ENCODE peak calls at places on chromosomes 16 and 17, in seven cellular contexts. One of them, this sample, is unnamed.

GRCh38 chr17:36936455-36936934 is 780 bp upstream of the LHX1 start:
- DNase-seq in T-helper 17 cell: no peak
- DNase-seq in GM19239: no peak
- DNase-seq in foreskin fibroblast: no peak
- DNase-seq in G401: peak
- DNase-seq in NCI-H2171: no peak
- DNase-seq in caudate nucleus: no peak
- DNase-seq in this sample: no peak

GRCh38 chr16:85568519-85568918 is 44.6 kb upstream of the GSE1 start:
- DNase-seq in T-helper 17 cell: no peak
- DNase-seq in GM19239: no peak
- DNase-seq in foreskin fibroblast: no peak
- DNase-seq in G401: no peak
- DNase-seq in NCI-H2171: no peak
- DNase-seq in caudate nucleus: no peak
- DNase-seq in this sample: no peak

GRCh38 chr17:4162775-4163498 is 19.9 kb downstream of the CYB5D2 start:
- DNase-seq in T-helper 17 cell: no peak
- DNase-seq in GM19239: no peak
- DNase-seq in foreskin fibroblast: no peak
- DNase-seq in G401: no peak
- DNase-seq in NCI-H2171: no peak
- DNase-seq in caudate nucleus: no peak
- DNase-seq in this sample: no peak

GRCh38 chr17:50129946-50130777 is at the start of gene SAMD14:
- DNase-seq in T-helper 17 cell: peak
- DNase-seq in GM19239: no peak
- DNase-seq in foreskin fibroblast: peak
- DNase-seq in G401: peak
- DNase-seq in NCI-H2171: peak
- DNase-seq in caudate nucleus: no peak
- DNase-seq in this sample: no peak

GRCh38 chr16:17412221-17412620 is 58.5 kb downstream of the XYLT1 start:
- DNase-seq in T-helper 17 cell: no peak
- DNase-seq in GM19239: no peak
- DNase-seq in foreskin fibroblast: no peak
- DNase-seq in G401: no peak
- DNase-seq in NCI-H2171: no peak
- DNase-seq in caudate nucleus: no peak
- DNase-seq in this sample: no peak

GRCh38 chr16:30567160-30567990 is 4.1 kb downstream of the ZNF688 start:
- DNase-seq in T-helper 17 cell: peak
- DNase-seq in GM19239: no peak
- DNase-seq in foreskin fibroblast: no peak
- DNase-seq in G401: no peak
- DNase-seq in NCI-H2171: no peak
- DNase-seq in caudate nucleus: peak
- DNase-seq in this sample: no peak

GRCh38 chr16:3115011-3115410 is 2.6 kb downstream of the ZNF205 start:
- DNase-seq in T-helper 17 cell: no peak
- DNase-seq in GM19239: no peak
- DNase-seq in foreskin fibroblast: no peak
- DNase-seq in G401: no peak
- DNase-seq in NCI-H2171: no peak
- DNase-seq in caudate nucleus: no peak
- DNase-seq in this sample: no peak

GRCh38 chr16:85337910-85338637 is 225.8 kb upstream of the CIBAR2 start:
- DNase-seq in T-helper 17 cell: no peak
- DNase-seq in GM19239: no peak
- DNase-seq in foreskin fibroblast: no peak
- DNase-seq in G401: no peak
- DNase-seq in NCI-H2171: no peak
- DNase-seq in caudate nucleus: no peak
- DNase-seq in this sample: no peak

GRCh38 chr17:71966459-71967313 is 154.1 kb upstream of the SOX9 start:
- DNase-seq in T-helper 17 cell: no peak
- DNase-seq in GM19239: no peak
- DNase-seq in foreskin fibroblast: no peak
- DNase-seq in G401: no peak
- DNase-seq in NCI-H2171: no peak
- DNase-seq in caudate nucleus: no peak
- DNase-seq in this sample: no peak

GRCh38 chr17:57601328-57601727 is 143.8 kb downstream of the CCDC182 start:
- DNase-seq in T-helper 17 cell: no peak
- DNase-seq in GM19239: no peak
- DNase-seq in foreskin fibroblast: no peak
- DNase-seq in G401: no peak
- DNase-seq in NCI-H2171: no peak
- DNase-seq in caudate nucleus: no peak
- DNase-seq in this sample: no peak

GRCh38 chr16:46673320-46674013 is 15.5 kb downstream of the VPS35 start:
- DNase-seq in T-helper 17 cell: no peak
- DNase-seq in GM19239: no peak
- DNase-seq in foreskin fibroblast: no peak
- DNase-seq in G401: peak
- DNase-seq in NCI-H2171: peak
- DNase-seq in caudate nucleus: no peak
- DNase-seq in this sample: peak

GRCh38 chr17:27323538-27324212 is 29.8 kb downstream of the WSB1 start:
- DNase-seq in T-helper 17 cell: no peak
- DNase-seq in GM19239: no peak
- DNase-seq in foreskin fibroblast: peak
- DNase-seq in G401: no peak
- DNase-seq in NCI-H2171: no peak
- DNase-seq in caudate nucleus: no peak
- DNase-seq in this sample: peak

GRCh38 chr16:59341368-59341767 is 607.3 kb upstream of the GOT2 start:
- DNase-seq in T-helper 17 cell: no peak
- DNase-seq in GM19239: no peak
- DNase-seq in foreskin fibroblast: no peak
- DNase-seq in G401: no peak
- DNase-seq in NCI-H2171: no peak
- DNase-seq in caudate nucleus: no peak
- DNase-seq in this sample: no peak

GRCh38 chr16:9546438-9546786 is 455.0 kb downstream of the HAPSTR1 start:
- DNase-seq in T-helper 17 cell: no peak
- DNase-seq in GM19239: no peak
- DNase-seq in foreskin fibroblast: no peak
- DNase-seq in G401: no peak
- DNase-seq in NCI-H2171: no peak
- DNase-seq in caudate nucleus: no peak
- DNase-seq in this sample: no peak

GRCh38 chr17:6474906-6475305 is 30.7 kb downstream of the PIMREG start:
- DNase-seq in T-helper 17 cell: no peak
- DNase-seq in GM19239: no peak
- DNase-seq in foreskin fibroblast: no peak
- DNase-seq in G401: peak
- DNase-seq in NCI-H2171: no peak
- DNase-seq in caudate nucleus: no peak
- DNase-seq in this sample: no peak

GRCh38 chr17:6105608-6106007 is 35.4 kb downstream of the WSCD1 start:
- DNase-seq in T-helper 17 cell: no peak
- DNase-seq in GM19239: no peak
- DNase-seq in foreskin fibroblast: no peak
- DNase-seq in G401: no peak
- DNase-seq in NCI-H2171: no peak
- DNase-seq in caudate nucleus: no peak
- DNase-seq in this sample: no peak

GRCh38 chr17:51015145-51015558 is 105.5 kb downstream of the SPAG9 start:
- DNase-seq in T-helper 17 cell: no peak
- DNase-seq in GM19239: no peak
- DNase-seq in foreskin fibroblast: peak
- DNase-seq in G401: peak
- DNase-seq in NCI-H2171: peak
- DNase-seq in caudate nucleus: no peak
- DNase-seq in this sample: no peak

GRCh38 chr17:20979792-20980083 is 63.1 kb downstream of the USP22 start:
- DNase-seq in T-helper 17 cell: no peak
- DNase-seq in GM19239: no peak
- DNase-seq in foreskin fibroblast: no peak
- DNase-seq in G401: no peak
- DNase-seq in NCI-H2171: no peak
- DNase-seq in caudate nucleus: no peak
- DNase-seq in this sample: no peak

GRCh38 chr16:80614908-80615696 is 74.3 kb downstream of the DYNLRB2 start:
- DNase-seq in T-helper 17 cell: no peak
- DNase-seq in GM19239: no peak
- DNase-seq in foreskin fibroblast: peak
- DNase-seq in G401: no peak
- DNase-seq in NCI-H2171: no peak
- DNase-seq in caudate nucleus: no peak
- DNase-seq in this sample: no peak

GRCh38 chr17:82640046-82640445 is 8.2 kb downstream of the WDR45B start:
- DNase-seq in T-helper 17 cell: no peak
- DNase-seq in GM19239: no peak
- DNase-seq in foreskin fibroblast: no peak
- DNase-seq in G401: no peak
- DNase-seq in NCI-H2171: no peak
- DNase-seq in caudate nucleus: no peak
- DNase-seq in this sample: no peak

GRCh38 chr17:72931635-72932034 is 160.9 kb downstream of the SLC39A11 start:
- DNase-seq in T-helper 17 cell: no peak
- DNase-seq in GM19239: no peak
- DNase-seq in foreskin fibroblast: no peak
- DNase-seq in G401: no peak
- DNase-seq in NCI-H2171: no peak
- DNase-seq in caudate nucleus: no peak
- DNase-seq in this sample: no peak

GRCh38 chr16:22297871-22298733 is 893 bp downstream of the POLR3E start:
- DNase-seq in T-helper 17 cell: peak
- DNase-seq in GM19239: peak
- DNase-seq in foreskin fibroblast: peak
- DNase-seq in G401: peak
- DNase-seq in NCI-H2171: peak
- DNase-seq in caudate nucleus: peak
- DNase-seq in this sample: peak

GRCh38 chr17:78381601-78382168 is 3.2 kb downstream of the PGS1 start:
- DNase-seq in T-helper 17 cell: no peak
- DNase-seq in GM19239: no peak
- DNase-seq in foreskin fibroblast: no peak
- DNase-seq in G401: no peak
- DNase-seq in NCI-H2171: no peak
- DNase-seq in caudate nucleus: no peak
- DNase-seq in this sample: no peak

GRCh38 chr16:10607157-10607556 is 26.8 kb upstream of the EMP2 start:
- DNase-seq in T-helper 17 cell: no peak
- DNase-seq in GM19239: no peak
- DNase-seq in foreskin fibroblast: no peak
- DNase-seq in G401: no peak
- DNase-seq in NCI-H2171: no peak
- DNase-seq in caudate nucleus: no peak
- DNase-seq in this sample: no peak

GRCh38 chr17:55689672-55690071 is 33.0 kb downstream of the TMEM100 start:
- DNase-seq in T-helper 17 cell: no peak
- DNase-seq in GM19239: no peak
- DNase-seq in foreskin fibroblast: no peak
- DNase-seq in G401: no peak
- DNase-seq in NCI-H2171: no peak
- DNase-seq in caudate nucleus: no peak
- DNase-seq in this sample: no peak

GRCh38 chr17:732788-733720 is 658 bp downstream of the TLCD3A start:
- DNase-seq in T-helper 17 cell: no peak
- DNase-seq in GM19239: peak
- DNase-seq in foreskin fibroblast: peak
- DNase-seq in G401: peak
- DNase-seq in NCI-H2171: peak
- DNase-seq in caudate nucleus: no peak
- DNase-seq in this sample: peak

GRCh38 chr16:59684911-59685310 is 950.8 kb upstream of the GOT2 start:
- DNase-seq in T-helper 17 cell: no peak
- DNase-seq in GM19239: no peak
- DNase-seq in foreskin fibroblast: peak
- DNase-seq in G401: no peak
- DNase-seq in NCI-H2171: no peak
- DNase-seq in caudate nucleus: no peak
- DNase-seq in this sample: peak

GRCh38 chr17:1577657-1578428 is 15.3 kb upstream of the PITPNA start:
- DNase-seq in T-helper 17 cell: no peak
- DNase-seq in GM19239: no peak
- DNase-seq in foreskin fibroblast: no peak
- DNase-seq in G401: no peak
- DNase-seq in NCI-H2171: no peak
- DNase-seq in caudate nucleus: no peak
- DNase-seq in this sample: no peak

GRCh38 chr17:59443106-59443505 is 111.7 kb downstream of the YPEL2 start:
- DNase-seq in T-helper 17 cell: no peak
- DNase-seq in GM19239: no peak
- DNase-seq in foreskin fibroblast: no peak
- DNase-seq in G401: no peak
- DNase-seq in NCI-H2171: no peak
- DNase-seq in caudate nucleus: no peak
- DNase-seq in this sample: no peak

GRCh38 chr17:30323895-30324319 is 9.9 kb downstream of the TMIGD1 start:
- DNase-seq in T-helper 17 cell: no peak
- DNase-seq in GM19239: peak
- DNase-seq in foreskin fibroblast: peak
- DNase-seq in G401: no peak
- DNase-seq in NCI-H2171: peak
- DNase-seq in caudate nucleus: no peak
- DNase-seq in this sample: no peak

GRCh38 chr17:15436399-15437369 is 30.7 kb downstream of the CDRT4 start:
- DNase-seq in T-helper 17 cell: no peak
- DNase-seq in GM19239: peak
- DNase-seq in foreskin fibroblast: peak
- DNase-seq in G401: peak
- DNase-seq in NCI-H2171: no peak
- DNase-seq in caudate nucleus: peak
- DNase-seq in this sample: peak

This sample was measured in HCEC 1CT.